ENCODE peak calls at places on chromosomes 5 and 9, in eight cellular contexts. One of them, this sample, is unnamed.

GRCh38 chr5:173320259-173320658 is 8.0 kb downstream of the STC2 start:
- DNase-seq in activated CD8-positive, alpha-beta memory T cell treated with anti-CD3 and anti-CD28 coated beads for 48 hours: no peak
- DNase-seq in kidney glomerular epithelial cell: no peak
- DNase-seq in pancreas: no peak
- DNase-seq in NCI-H69: no peak
- DNase-seq in anterior cingulate cortex: no peak
- DNase-seq in fibroblast of the aortic adventitia: no peak
- DNase-seq in heart right ventricle: peak; percentile 76
- DNase-seq in this sample: no peak

GRCh38 chr9:137269231-137269772 is 8.2 kb upstream of the TOR4A start:
- DNase-seq in activated CD8-positive, alpha-beta memory T cell treated with anti-CD3 and anti-CD28 coated beads for 48 hours: no peak
- DNase-seq in kidney glomerular epithelial cell: no peak
- DNase-seq in pancreas: peak; percentile 63
- DNase-seq in NCI-H69: no peak
- DNase-seq in anterior cingulate cortex: no peak
- DNase-seq in fibroblast of the aortic adventitia: no peak
- DNase-seq in heart right ventricle: peak; percentile 62
- DNase-seq in this sample: no peak

GRCh38 chr9:112000743-112001142 is 104.1 kb downstream of the UGCG start:
- DNase-seq in activated CD8-positive, alpha-beta memory T cell treated with anti-CD3 and anti-CD28 coated beads for 48 hours: no peak
- DNase-seq in kidney glomerular epithelial cell: no peak
- DNase-seq in pancreas: no peak
- DNase-seq in NCI-H69: no peak
- DNase-seq in anterior cingulate cortex: no peak
- DNase-seq in fibroblast of the aortic adventitia: no peak
- DNase-seq in heart right ventricle: no peak
- DNase-seq in this sample: no peak

GRCh38 chr5:90546216-90546837 is 12.3 kb upstream of the ADGRV1 start:
- DNase-seq in activated CD8-positive, alpha-beta memory T cell treated with anti-CD3 and anti-CD28 coated beads for 48 hours: no peak
- DNase-seq in kidney glomerular epithelial cell: no peak
- DNase-seq in pancreas: no peak
- DNase-seq in NCI-H69: no peak
- DNase-seq in anterior cingulate cortex: no peak
- DNase-seq in fibroblast of the aortic adventitia: no peak
- DNase-seq in heart right ventricle: no peak
- DNase-seq in this sample: no peak

GRCh38 chr5:30401479-30402058 is 791.9 kb upstream of the CDH6 start:
- DNase-seq in activated CD8-positive, alpha-beta memory T cell treated with anti-CD3 and anti-CD28 coated beads for 48 hours: no peak
- DNase-seq in kidney glomerular epithelial cell: peak; percentile 41
- DNase-seq in pancreas: no peak
- DNase-seq in NCI-H69: peak; percentile 84
- DNase-seq in anterior cingulate cortex: no peak
- DNase-seq in fibroblast of the aortic adventitia: peak; percentile 57
- DNase-seq in heart right ventricle: no peak
- DNase-seq in this sample: no peak

GRCh38 chr5:103333376-103333775 is 74.8 kb downstream of the MACIR start:
- DNase-seq in activated CD8-positive, alpha-beta memory T cell treated with anti-CD3 and anti-CD28 coated beads for 48 hours: no peak
- DNase-seq in kidney glomerular epithelial cell: no peak
- DNase-seq in pancreas: no peak
- DNase-seq in NCI-H69: no peak
- DNase-seq in anterior cingulate cortex: no peak
- DNase-seq in fibroblast of the aortic adventitia: no peak
- DNase-seq in heart right ventricle: no peak
- DNase-seq in this sample: no peak

GRCh38 chr5:117095803-117096332 is 521.2 kb upstream of the SEMA6A start:
- DNase-seq in activated CD8-positive, alpha-beta memory T cell treated with anti-CD3 and anti-CD28 coated beads for 48 hours: no peak
- DNase-seq in kidney glomerular epithelial cell: no peak
- DNase-seq in pancreas: no peak
- DNase-seq in NCI-H69: peak; percentile 93
- DNase-seq in anterior cingulate cortex: no peak
- DNase-seq in fibroblast of the aortic adventitia: no peak
- DNase-seq in heart right ventricle: no peak
- DNase-seq in this sample: no peak

GRCh38 chr5:151079838-151080619 is 805 bp downstream of the TNIP1 start:
- DNase-seq in activated CD8-positive, alpha-beta memory T cell treated with anti-CD3 and anti-CD28 coated beads for 48 hours: no peak
- DNase-seq in kidney glomerular epithelial cell: peak; percentile 56
- DNase-seq in pancreas: no peak
- DNase-seq in NCI-H69: no peak
- DNase-seq in anterior cingulate cortex: peak; percentile 23
- DNase-seq in fibroblast of the aortic adventitia: peak; percentile 81
- DNase-seq in heart right ventricle: no peak
- DNase-seq in this sample: no peak

GRCh38 chr5:134590992-134591659 is 41.5 kb downstream of the SAR1B start:
- DNase-seq in activated CD8-positive, alpha-beta memory T cell treated with anti-CD3 and anti-CD28 coated beads for 48 hours: no peak
- DNase-seq in kidney glomerular epithelial cell: no peak
- DNase-seq in pancreas: no peak
- DNase-seq in NCI-H69: peak; percentile 44
- DNase-seq in anterior cingulate cortex: no peak
- DNase-seq in fibroblast of the aortic adventitia: no peak
- DNase-seq in heart right ventricle: no peak
- DNase-seq in this sample: no peak

GRCh38 chr9:86660146-86660545 is 287.2 kb downstream of the GAS1 start:
- DNase-seq in activated CD8-positive, alpha-beta memory T cell treated with anti-CD3 and anti-CD28 coated beads for 48 hours: no peak
- DNase-seq in kidney glomerular epithelial cell: peak; percentile 65
- DNase-seq in pancreas: no peak
- DNase-seq in NCI-H69: no peak
- DNase-seq in anterior cingulate cortex: no peak
- DNase-seq in fibroblast of the aortic adventitia: peak; percentile 93
- DNase-seq in heart right ventricle: no peak
- DNase-seq in this sample: no peak

GRCh38 chr5:173327084-173327947 is 898 bp downstream of the STC2 start:
- DNase-seq in activated CD8-positive, alpha-beta memory T cell treated with anti-CD3 and anti-CD28 coated beads for 48 hours: no peak
- DNase-seq in kidney glomerular epithelial cell: no peak
- DNase-seq in pancreas: peak; percentile 51
- DNase-seq in NCI-H69: peak; percentile 77
- DNase-seq in anterior cingulate cortex: no peak
- DNase-seq in fibroblast of the aortic adventitia: peak; percentile 68
- DNase-seq in heart right ventricle: no peak
- DNase-seq in this sample: no peak

GRCh38 chr9:78383130-78383529 is 86.2 kb downstream of the PSAT1 start:
- DNase-seq in activated CD8-positive, alpha-beta memory T cell treated with anti-CD3 and anti-CD28 coated beads for 48 hours: no peak
- DNase-seq in kidney glomerular epithelial cell: no peak
- DNase-seq in pancreas: no peak
- DNase-seq in NCI-H69: no peak
- DNase-seq in anterior cingulate cortex: no peak
- DNase-seq in fibroblast of the aortic adventitia: peak; percentile 20
- DNase-seq in heart right ventricle: no peak
- DNase-seq in this sample: no peak

GRCh38 chr9:136362450-136362784 is 1.1 kb downstream of the DNLZ start:
- DNase-seq in activated CD8-positive, alpha-beta memory T cell treated with anti-CD3 and anti-CD28 coated beads for 48 hours: no peak
- DNase-seq in kidney glomerular epithelial cell: no peak
- DNase-seq in pancreas: no peak
- DNase-seq in NCI-H69: no peak
- DNase-seq in anterior cingulate cortex: no peak
- DNase-seq in fibroblast of the aortic adventitia: peak; percentile 20
- DNase-seq in heart right ventricle: no peak
- DNase-seq in this sample: no peak

GRCh38 chr9:19231126-19232035 is 888 bp downstream of the DENND4C start:
- DNase-seq in activated CD8-positive, alpha-beta memory T cell treated with anti-CD3 and anti-CD28 coated beads for 48 hours: no peak
- DNase-seq in kidney glomerular epithelial cell: peak; percentile 15
- DNase-seq in pancreas: no peak
- DNase-seq in NCI-H69: peak; percentile 82
- DNase-seq in anterior cingulate cortex: no peak
- DNase-seq in fibroblast of the aortic adventitia: peak; percentile 25
- DNase-seq in heart right ventricle: no peak
- DNase-seq in this sample: no peak

GRCh38 chr9:121622842-121623203 is 28.6 kb upstream of the DAB2IP start:
- DNase-seq in activated CD8-positive, alpha-beta memory T cell treated with anti-CD3 and anti-CD28 coated beads for 48 hours: no peak
- DNase-seq in kidney glomerular epithelial cell: no peak
- DNase-seq in pancreas: no peak
- DNase-seq in NCI-H69: no peak
- DNase-seq in anterior cingulate cortex: no peak
- DNase-seq in fibroblast of the aortic adventitia: no peak
- DNase-seq in heart right ventricle: no peak
- DNase-seq in this sample: no peak

GRCh38 chr9:98222885-98223640 is 30.6 kb upstream of the CORO2A start:
- DNase-seq in activated CD8-positive, alpha-beta memory T cell treated with anti-CD3 and anti-CD28 coated beads for 48 hours: no peak
- DNase-seq in kidney glomerular epithelial cell: peak; percentile 96
- DNase-seq in pancreas: no peak
- DNase-seq in NCI-H69: peak; percentile 41
- DNase-seq in anterior cingulate cortex: no peak
- DNase-seq in fibroblast of the aortic adventitia: peak; percentile 99
- DNase-seq in heart right ventricle: no peak
- DNase-seq in this sample: no peak

GRCh38 chr9:130845254-130845653 is 10.2 kb downstream of the ABL1 start:
- DNase-seq in activated CD8-positive, alpha-beta memory T cell treated with anti-CD3 and anti-CD28 coated beads for 48 hours: no peak
- DNase-seq in kidney glomerular epithelial cell: no peak
- DNase-seq in pancreas: no peak
- DNase-seq in NCI-H69: peak; percentile 39
- DNase-seq in anterior cingulate cortex: no peak
- DNase-seq in fibroblast of the aortic adventitia: peak; percentile 49
- DNase-seq in heart right ventricle: no peak
- DNase-seq in this sample: no peak

GRCh38 chr5:170393235-170393634 is 4.1 kb upstream of the KCNMB1 start:
- DNase-seq in activated CD8-positive, alpha-beta memory T cell treated with anti-CD3 and anti-CD28 coated beads for 48 hours: no peak
- DNase-seq in kidney glomerular epithelial cell: no peak
- DNase-seq in pancreas: no peak
- DNase-seq in NCI-H69: peak; percentile 37
- DNase-seq in anterior cingulate cortex: no peak
- DNase-seq in fibroblast of the aortic adventitia: no peak
- DNase-seq in heart right ventricle: no peak
- DNase-seq in this sample: no peak

GRCh38 chr5:27947088-27947487 is 908.7 kb upstream of the CDH9 start:
- DNase-seq in activated CD8-positive, alpha-beta memory T cell treated with anti-CD3 and anti-CD28 coated beads for 48 hours: no peak
- DNase-seq in kidney glomerular epithelial cell: peak; percentile 18
- DNase-seq in pancreas: no peak
- DNase-seq in NCI-H69: no peak
- DNase-seq in anterior cingulate cortex: no peak
- DNase-seq in fibroblast of the aortic adventitia: no peak
- DNase-seq in heart right ventricle: no peak
- DNase-seq in this sample: no peak

GRCh38 chr5:171721469-171721868 is 64.1 kb upstream of the SMIM23 start:
- DNase-seq in activated CD8-positive, alpha-beta memory T cell treated with anti-CD3 and anti-CD28 coated beads for 48 hours: no peak
- DNase-seq in kidney glomerular epithelial cell: no peak
- DNase-seq in pancreas: no peak
- DNase-seq in NCI-H69: peak; percentile 16
- DNase-seq in anterior cingulate cortex: no peak
- DNase-seq in fibroblast of the aortic adventitia: no peak
- DNase-seq in heart right ventricle: no peak
- DNase-seq in this sample: no peak

GRCh38 chr5:149035282-149035882 is 27.5 kb downstream of the SH3TC2 start:
- DNase-seq in activated CD8-positive, alpha-beta memory T cell treated with anti-CD3 and anti-CD28 coated beads for 48 hours: peak; percentile 21
- DNase-seq in kidney glomerular epithelial cell: peak; percentile 60
- DNase-seq in pancreas: peak; percentile 54
- DNase-seq in NCI-H69: peak; percentile 83
- DNase-seq in anterior cingulate cortex: peak; percentile 51
- DNase-seq in fibroblast of the aortic adventitia: peak; percentile 87
- DNase-seq in heart right ventricle: peak; percentile 70
- DNase-seq in this sample: peak; percentile 88

GRCh38 chr5:141605523-141606277 is 13.1 kb downstream of the DIAPH1 start:
- DNase-seq in activated CD8-positive, alpha-beta memory T cell treated with anti-CD3 and anti-CD28 coated beads for 48 hours: no peak
- DNase-seq in kidney glomerular epithelial cell: no peak
- DNase-seq in pancreas: no peak
- DNase-seq in NCI-H69: no peak
- DNase-seq in anterior cingulate cortex: peak; percentile 22
- DNase-seq in fibroblast of the aortic adventitia: peak; percentile 82
- DNase-seq in heart right ventricle: no peak
- DNase-seq in this sample: no peak

GRCh38 chr5:136014049-136014516 is 14.7 kb upstream of the TGFBI start:
- DNase-seq in activated CD8-positive, alpha-beta memory T cell treated with anti-CD3 and anti-CD28 coated beads for 48 hours: no peak
- DNase-seq in kidney glomerular epithelial cell: no peak
- DNase-seq in pancreas: no peak
- DNase-seq in NCI-H69: no peak
- DNase-seq in anterior cingulate cortex: no peak
- DNase-seq in fibroblast of the aortic adventitia: peak; percentile 82
- DNase-seq in heart right ventricle: no peak
- DNase-seq in this sample: no peak

GRCh38 chr5:16550316-16550952 is 66.4 kb downstream of the RETREG1 start:
- DNase-seq in activated CD8-positive, alpha-beta memory T cell treated with anti-CD3 and anti-CD28 coated beads for 48 hours: no peak
- DNase-seq in kidney glomerular epithelial cell: peak; percentile 23
- DNase-seq in pancreas: peak; percentile 55
- DNase-seq in NCI-H69: peak; percentile 86
- DNase-seq in anterior cingulate cortex: no peak
- DNase-seq in fibroblast of the aortic adventitia: peak; percentile 46
- DNase-seq in heart right ventricle: no peak
- DNase-seq in this sample: no peak

GRCh38 chr9:91138760-91139159 is 223.0 kb downstream of the AUH start:
- DNase-seq in activated CD8-positive, alpha-beta memory T cell treated with anti-CD3 and anti-CD28 coated beads for 48 hours: no peak
- DNase-seq in kidney glomerular epithelial cell: no peak
- DNase-seq in pancreas: no peak
- DNase-seq in NCI-H69: no peak
- DNase-seq in anterior cingulate cortex: no peak
- DNase-seq in fibroblast of the aortic adventitia: no peak
- DNase-seq in heart right ventricle: no peak
- DNase-seq in this sample: no peak

GRCh38 chr5:59724482-59725392 is 168.8 kb downstream of the PDE4D start:
- DNase-seq in activated CD8-positive, alpha-beta memory T cell treated with anti-CD3 and anti-CD28 coated beads for 48 hours: no peak
- DNase-seq in kidney glomerular epithelial cell: peak; percentile 3
- DNase-seq in pancreas: no peak
- DNase-seq in NCI-H69: peak; percentile 89
- DNase-seq in anterior cingulate cortex: no peak
- DNase-seq in fibroblast of the aortic adventitia: peak; percentile 39
- DNase-seq in heart right ventricle: no peak
- DNase-seq in this sample: no peak

GRCh38 chr9:114037249-114037648 is 40.9 kb downstream of the AMBP start:
- DNase-seq in activated CD8-positive, alpha-beta memory T cell treated with anti-CD3 and anti-CD28 coated beads for 48 hours: no peak
- DNase-seq in kidney glomerular epithelial cell: no peak
- DNase-seq in pancreas: no peak
- DNase-seq in NCI-H69: no peak
- DNase-seq in anterior cingulate cortex: no peak
- DNase-seq in fibroblast of the aortic adventitia: no peak
- DNase-seq in heart right ventricle: no peak
- DNase-seq in this sample: no peak

GRCh38 chr9:134165357-134166315 is 1.3 kb upstream of the RNU6ATAC start:
- DNase-seq in activated CD8-positive, alpha-beta memory T cell treated with anti-CD3 and anti-CD28 coated beads for 48 hours: peak; percentile 44
- DNase-seq in kidney glomerular epithelial cell: no peak
- DNase-seq in pancreas: peak; percentile 63
- DNase-seq in NCI-H69: no peak
- DNase-seq in anterior cingulate cortex: no peak
- DNase-seq in fibroblast of the aortic adventitia: peak; percentile 50
- DNase-seq in heart right ventricle: no peak
- DNase-seq in this sample: no peak

GRCh38 chr5:171577042-171577441 is 157.6 kb downstream of the FGF18 start:
- DNase-seq in activated CD8-positive, alpha-beta memory T cell treated with anti-CD3 and anti-CD28 coated beads for 48 hours: no peak
- DNase-seq in kidney glomerular epithelial cell: no peak
- DNase-seq in pancreas: no peak
- DNase-seq in NCI-H69: no peak
- DNase-seq in anterior cingulate cortex: no peak
- DNase-seq in fibroblast of the aortic adventitia: no peak
- DNase-seq in heart right ventricle: no peak
- DNase-seq in this sample: no peak

GRCh38 chr9:112115955-112116354 is 59.1 kb downstream of the SUSD1 start:
- DNase-seq in activated CD8-positive, alpha-beta memory T cell treated with anti-CD3 and anti-CD28 coated beads for 48 hours: no peak
- DNase-seq in kidney glomerular epithelial cell: no peak
- DNase-seq in pancreas: no peak
- DNase-seq in NCI-H69: peak; percentile 39
- DNase-seq in anterior cingulate cortex: no peak
- DNase-seq in fibroblast of the aortic adventitia: no peak
- DNase-seq in heart right ventricle: no peak
- DNase-seq in this sample: no peak

GRCh38 chr5:113232667-113233066 is 202.1 kb downstream of the TSSK1B start:
- DNase-seq in activated CD8-positive, alpha-beta memory T cell treated with anti-CD3 and anti-CD28 coated beads for 48 hours: no peak
- DNase-seq in kidney glomerular epithelial cell: no peak
- DNase-seq in pancreas: no peak
- DNase-seq in NCI-H69: peak; percentile 82
- DNase-seq in anterior cingulate cortex: no peak
- DNase-seq in fibroblast of the aortic adventitia: peak; percentile 56
- DNase-seq in heart right ventricle: no peak
- DNase-seq in this sample: no peak

GRCh38 chr5:78553578-78553977 is 95.0 kb downstream of the LHFPL2 start:
- DNase-seq in activated CD8-positive, alpha-beta memory T cell treated with anti-CD3 and anti-CD28 coated beads for 48 hours: no peak
- DNase-seq in kidney glomerular epithelial cell: no peak
- DNase-seq in pancreas: no peak
- DNase-seq in NCI-H69: no peak
- DNase-seq in anterior cingulate cortex: no peak
- DNase-seq in fibroblast of the aortic adventitia: no peak
- DNase-seq in heart right ventricle: no peak
- DNase-seq in this sample: no peak

GRCh38 chr5:154136141-154136540 is 54.4 kb upstream of the GALNT10 start:
- DNase-seq in activated CD8-positive, alpha-beta memory T cell treated with anti-CD3 and anti-CD28 coated beads for 48 hours: no peak
- DNase-seq in kidney glomerular epithelial cell: no peak
- DNase-seq in pancreas: no peak
- DNase-seq in NCI-H69: no peak
- DNase-seq in anterior cingulate cortex: no peak
- DNase-seq in fibroblast of the aortic adventitia: no peak
- DNase-seq in heart right ventricle: no peak
- DNase-seq in this sample: no peak

GRCh38 chr5:180690562-180690961 is 41.2 kb upstream of the FLT4 start:
- DNase-seq in activated CD8-positive, alpha-beta memory T cell treated with anti-CD3 and anti-CD28 coated beads for 48 hours: no peak
- DNase-seq in kidney glomerular epithelial cell: no peak
- DNase-seq in pancreas: no peak
- DNase-seq in NCI-H69: no peak
- DNase-seq in anterior cingulate cortex: no peak
- DNase-seq in fibroblast of the aortic adventitia: no peak
- DNase-seq in heart right ventricle: no peak
- DNase-seq in this sample: no peak